ENCODE peak calls at places on chromosome 19, in six cellular contexts. M is Caco-2, C is heart right ventricle, V is mammary epithelial cell, B is endodermal cell, H is AG04449. D is an unnamed sample.

GRCh38 chr19:18317998-18318800 is 4.7 kb downstream of the LSM4 start:
- DNase-seq in M (no peak), C (no peak), V (no peak), B (no peak), H (no peak), D (no peak)

GRCh38 chr19:27776524-27776923 is 1436.4 kb downstream of the UQCRFS1 start:
- DNase-seq in M (no peak), C (no peak), V (no peak), B (peak), H (no peak), D (no peak)

GRCh38 chr19:940591-941291 is 14.9 kb downstream of the ARID3A start:
- DNase-seq in M (no peak), C (no peak), V (peak), B (no peak), H (no peak), D (peak)

GRCh38 chr19:6540918-6541689 is 10.3 kb downstream of the TNFSF9 start:
- DNase-seq in M (no peak), C (no peak), V (peak), B (no peak), H (no peak), D (no peak)

GRCh38 chr19:419721-420515 is 11.0 kb upstream of the C2CD4C start:
- DNase-seq in M (no peak), C (no peak), V (no peak), B (no peak), H (no peak), D (no peak)

GRCh38 chr19:2050349-2050990 is 574 bp downstream of the MKNK2 start:
- DNase-seq in M (no peak), C (no peak), V (no peak), B (no peak), H (no peak), D (no peak)

GRCh38 chr19:4455742-4456565 is 1.6 kb downstream of the UBXN6 start:
- DNase-seq in M (no peak), C (peak), V (peak), B (peak), H (no peak), D (peak)

GRCh38 chr19:34508540-34508939 is 27.0 kb downstream of the WTIP start:
- DNase-seq in M (no peak), C (no peak), V (no peak), B (no peak), H (no peak), D (no peak)

GRCh38 chr19:54029930-54030490 is 33.7 kb downstream of the VSTM1 start:
- DNase-seq in M (peak), C (peak), V (peak), B (peak), H (no peak), D (peak)

GRCh38 chr19:814108-815078 is 7.4 kb downstream of the PLPPR3 start:
- DNase-seq in M (no peak), C (peak), V (no peak), B (peak), H (no peak), D (no peak)

GRCh38 chr19:48970139-48970766 is 5.1 kb downstream of the FTL start:
- DNase-seq in M (no peak), C (no peak), V (no peak), B (no peak), H (no peak), D (no peak)

GRCh38 chr19:29017788-29018187 is 195.2 kb downstream of the UQCRFS1 start:
- DNase-seq in M (no peak), C (no peak), V (no peak), B (no peak), H (no peak), D (no peak)

GRCh38 chr19:4256563-4256962 is 9.7 kb downstream of the YJU2 start:
- DNase-seq in M (no peak), C (no peak), V (no peak), B (peak), H (no peak), D (no peak)

GRCh38 chr19:18156841-18157464 is 4.0 kb downstream of the PIK3R2 start:
- DNase-seq in M (no peak), C (peak), V (peak), B (no peak), H (peak), D (peak)

GRCh38 chr19:15264061-15264932 is 32.0 kb upstream of the EPHX3 start:
- DNase-seq in M (peak), C (peak), V (peak), B (peak), H (no peak), D (peak)

GRCh38 chr19:50428768-50429463 is 3.8 kb upstream of the MYBPC2 start:
- DNase-seq in M (no peak), C (no peak), V (no peak), B (peak), H (no peak), D (no peak)

GRCh38 chr19:31548941-31549340 is 199.7 kb upstream of the TSHZ3 start:
- DNase-seq in M (no peak), C (no peak), V (peak), B (peak), H (no peak), D (no peak)

GRCh38 chr19:1278713-1279112 is 3.4 kb downstream of the FAM174C start:
- DNase-seq in M (no peak), C (no peak), V (no peak), B (no peak), H (no peak), D (no peak)

GRCh38 chr19:1967087-1967608 is 26.2 kb downstream of the CSNK1G2 start:
- DNase-seq in M (no peak), C (no peak), V (no peak), B (no peak), H (no peak), D (no peak)

GRCh38 chr19:1920644-1921043 is 15.4 kb downstream of the ADAT3 start:
- DNase-seq in M (no peak), C (no peak), V (no peak), B (no peak), H (no peak), D (no peak)

GRCh38 chr19:13953021-13953531 is 767 bp downstream of the DCAF15 start:
- DNase-seq in M (no peak), C (peak), V (peak), B (peak), H (no peak), D (no peak)
- TF ChIP-seq CTCF in M (no peak), C (peak), V (peak), B (no peak), H (peak), D (no peak)

DNA sequence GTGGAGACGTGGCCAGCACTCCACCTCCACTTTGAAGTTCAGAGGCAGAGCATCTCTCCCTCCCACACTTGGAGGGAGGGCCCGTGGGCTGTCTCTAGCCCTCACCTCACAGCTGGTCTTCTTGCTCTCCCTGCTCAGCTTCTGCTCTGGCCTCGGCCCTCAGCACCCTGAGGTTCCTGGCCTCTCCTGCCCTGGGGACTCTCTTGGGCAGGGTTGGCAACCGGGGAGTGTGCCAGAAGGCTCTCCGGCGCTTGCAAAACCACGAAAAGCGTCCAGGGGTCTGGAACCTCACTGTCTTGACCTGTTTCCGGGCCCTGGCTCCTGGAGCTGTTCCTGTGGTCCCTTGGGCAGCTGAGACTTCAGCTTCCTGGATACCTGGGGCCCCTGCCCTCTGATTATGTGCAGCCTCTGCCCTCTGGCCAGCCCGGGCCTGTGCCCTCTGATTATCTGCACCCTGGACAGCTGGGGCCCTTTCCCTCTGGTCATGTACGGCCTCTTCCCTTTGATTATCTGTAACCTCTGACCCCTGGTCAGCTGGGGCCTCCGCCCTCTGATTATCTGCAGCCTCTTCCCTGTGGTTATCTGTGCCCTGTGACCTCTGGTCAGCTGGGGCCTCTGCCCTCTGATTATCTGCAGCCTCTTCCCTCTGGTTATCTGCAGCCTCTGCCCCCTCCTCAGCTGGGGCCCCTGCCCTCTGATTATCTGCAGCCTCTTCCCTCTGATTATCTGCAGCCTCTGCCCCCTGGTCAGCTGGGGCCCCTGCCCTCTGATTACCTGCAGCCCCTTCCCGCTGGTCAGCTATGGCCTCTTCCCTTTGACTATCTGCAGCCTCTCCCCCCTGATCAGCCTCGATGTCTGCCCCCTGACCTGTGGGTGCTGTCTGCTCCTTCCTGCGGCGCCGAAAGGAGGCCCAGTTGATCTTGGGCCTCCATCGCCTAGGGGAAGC is 2.0 kb downstream of the CCDC8 start:
- DNase-seq in M (no peak), C (no peak), V (no peak), B (no peak), H (no peak), D (no peak)
- H3K4me3 ChIP-seq in M (no peak), C (peak), V (peak), B (peak), H (peak), D (no peak)

GRCh38 chr19:40685016-40685526 is 5.4 kb downstream of the NUMBL start:
- DNase-seq in M (no peak), C (no peak), V (no peak), B (no peak), H (no peak), D (no peak)
- TF ChIP-seq CTCF in M (no peak), C (no peak), V (no peak), B (no peak), H (no peak), D (no peak)

GRCh38 chr19:10871711-10872550 is 578 bp downstream of the CARM1 start:
- DNase-seq in M (peak), C (peak), V (peak), B (peak), H (no peak), D (no peak)
- H3K4me3 ChIP-seq in M (peak), C (peak), V (peak), B (peak), H (peak), D (peak)

DNA sequence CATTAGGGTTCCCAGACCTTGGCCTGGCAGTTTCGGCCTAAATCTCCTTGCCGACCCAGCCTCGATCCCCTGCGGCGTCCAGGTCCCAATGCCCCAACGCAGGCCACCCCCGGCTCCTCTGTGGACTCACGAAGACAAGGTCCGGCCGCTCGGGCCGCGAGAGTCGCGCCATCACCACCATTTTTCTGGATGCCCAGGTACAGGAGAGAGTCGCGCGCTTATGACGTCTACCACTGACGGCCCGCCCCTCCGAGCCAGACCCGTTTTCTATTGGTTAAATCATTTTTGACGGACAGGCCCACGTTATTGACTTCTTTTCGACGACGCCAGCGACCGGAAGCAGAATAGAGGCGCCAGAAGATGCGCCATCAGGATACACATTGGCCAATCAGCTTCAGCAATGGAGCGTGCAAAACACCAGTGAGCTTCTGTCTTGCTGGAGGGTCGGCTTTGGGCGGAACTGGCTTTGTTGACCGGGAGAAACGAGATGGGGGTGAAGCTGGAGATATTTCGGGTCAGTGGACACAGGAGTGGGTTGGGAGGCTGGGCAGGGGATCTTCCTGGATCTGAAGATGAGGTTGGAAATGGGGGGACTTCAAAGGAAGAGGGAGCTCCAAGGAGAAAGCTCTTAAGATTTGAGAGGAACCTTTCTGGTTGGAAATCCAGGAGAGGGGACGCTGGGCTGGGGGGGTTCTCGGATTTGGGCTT is at the start of the genes PET100 and XAB2:
- DNase-seq in M (peak), C (peak), V (peak), B (peak), H (peak), D (peak)
- TF ChIP-seq CTCF in M (no peak), C (no peak), V (no peak), B (no peak), H (no peak), D (no peak)

D was measured in LNCaP clone FGC.